ENCODE peak calls at places on chromosome 11, in six cellular contexts. One of them, this sample, is unnamed.

GRCh38 chr11:94060401-94060800 is 39.2 kb downstream of the HEPHL1 start:
- DNase-seq in cardiac fibroblast: no peak
- DNase-seq in DND-41: no peak
- DNase-seq in GM23248: peak
- DNase-seq in fibroblast of pulmonary artery: no peak
- DNase-seq in HL-60: no peak
- DNase-seq in this sample: no peak

GRCh38 chr11:36018967-36019596 is 75.2 kb downstream of the LDLRAD3 start:
- DNase-seq in cardiac fibroblast: no peak
- DNase-seq in GM23248: no peak
- DNase-seq in HL-60: no peak
- DNase-seq in fibroblast of pulmonary artery: no peak
- DNase-seq in DND-41: no peak
- DNase-seq in this sample: no peak

GRCh38 chr11:35083181-35084061 is 55.5 kb upstream of the CD44 start:
- DNase-seq in DND-41: no peak
- DNase-seq in fibroblast of pulmonary artery: peak
- DNase-seq in GM23248: peak
- DNase-seq in HL-60: peak
- DNase-seq in cardiac fibroblast: peak
- DNase-seq in this sample: peak

GRCh38 chr11:46948378-46949131 is 12.0 kb downstream of the CSTPP1 start:
- DNase-seq in GM23248: peak
- DNase-seq in fibroblast of pulmonary artery: peak
- DNase-seq in HL-60: no peak
- DNase-seq in DND-41: no peak
- DNase-seq in cardiac fibroblast: peak
- DNase-seq in this sample: no peak

GRCh38 chr11:69156673-69157155 is 979 bp downstream of the SMIM38 start:
- DNase-seq in fibroblast of pulmonary artery: peak
- DNase-seq in GM23248: peak
- DNase-seq in DND-41: no peak
- DNase-seq in cardiac fibroblast: peak
- DNase-seq in HL-60: no peak
- DNase-seq in this sample: no peak

GRCh38 chr11:74462009-74462408 is 5.3 kb downstream of the KCNE3 start:
- DNase-seq in fibroblast of pulmonary artery: peak
- DNase-seq in HL-60: peak
- DNase-seq in DND-41: no peak
- DNase-seq in GM23248: peak
- DNase-seq in cardiac fibroblast: peak
- DNase-seq in this sample: no peak

GRCh38 chr11:94639901-94640721 is 72.9 kb downstream of the PIWIL4 start:
- DNase-seq in fibroblast of pulmonary artery: no peak
- DNase-seq in DND-41: no peak
- DNase-seq in HL-60: no peak
- DNase-seq in cardiac fibroblast: no peak
- DNase-seq in GM23248: no peak
- DNase-seq in this sample: no peak

GRCh38 chr11:44681698-44682097 is 45.1 kb upstream of the TSPAN18 start:
- DNase-seq in GM23248: peak
- DNase-seq in HL-60: no peak
- DNase-seq in DND-41: no peak
- DNase-seq in cardiac fibroblast: peak
- DNase-seq in fibroblast of pulmonary artery: peak
- DNase-seq in this sample: no peak

GRCh38 chr11:44866301-44866700 is 84.4 kb downstream of the TP53I11 start:
- DNase-seq in fibroblast of pulmonary artery: no peak
- DNase-seq in GM23248: no peak
- DNase-seq in cardiac fibroblast: no peak
- DNase-seq in DND-41: no peak
- DNase-seq in HL-60: no peak
- DNase-seq in this sample: no peak

GRCh38 chr11:94948070-94948617 is 25.2 kb downstream of the CWC15 start:
- DNase-seq in cardiac fibroblast: peak
- DNase-seq in GM23248: peak
- DNase-seq in HL-60: no peak
- DNase-seq in DND-41: no peak
- DNase-seq in fibroblast of pulmonary artery: peak
- DNase-seq in this sample: no peak

GRCh38 chr11:134447696-134448095 is 35.7 kb upstream of the B3GAT1 start:
- DNase-seq in fibroblast of pulmonary artery: no peak
- DNase-seq in cardiac fibroblast: no peak
- DNase-seq in DND-41: no peak
- DNase-seq in HL-60: no peak
- DNase-seq in GM23248: no peak
- DNase-seq in this sample: no peak

GRCh38 chr11:27201454-27202302 is 161.1 kb downstream of the BBOX1 start:
- DNase-seq in GM23248: peak
- DNase-seq in HL-60: no peak
- DNase-seq in cardiac fibroblast: peak
- DNase-seq in DND-41: no peak
- DNase-seq in fibroblast of pulmonary artery: peak
- DNase-seq in this sample: no peak

GRCh38 chr11:126105748-126106080 is 43.0 kb upstream of the CDON start:
- DNase-seq in HL-60: no peak
- DNase-seq in DND-41: no peak
- DNase-seq in fibroblast of pulmonary artery: no peak
- DNase-seq in GM23248: no peak
- DNase-seq in cardiac fibroblast: no peak
- DNase-seq in this sample: no peak
- H3K4me3 ChIP-seq in HL-60: no peak
- H3K4me3 ChIP-seq in DND-41: no peak
- H3K4me3 ChIP-seq in fibroblast of pulmonary artery: no peak
- H3K4me3 ChIP-seq in GM23248: no peak
- H3K4me3 ChIP-seq in cardiac fibroblast: no peak
- H3K4me3 ChIP-seq in this sample: no peak

GRCh38 chr11:68012843-68013610 is 2.9 kb downstream of the ALDH3B1 start:
- DNase-seq in cardiac fibroblast: peak
- DNase-seq in fibroblast of pulmonary artery: peak
- DNase-seq in GM23248: peak
- DNase-seq in HL-60: no peak
- DNase-seq in DND-41: no peak
- DNase-seq in this sample: no peak

GRCh38 chr11:68010058-68011041 is at the start of gene ALDH3B1:
- DNase-seq in fibroblast of pulmonary artery: peak
- DNase-seq in DND-41: no peak
- DNase-seq in cardiac fibroblast: peak
- DNase-seq in GM23248: peak
- DNase-seq in HL-60: peak
- DNase-seq in this sample: peak

GRCh38 chr11:68012044-68012842 is 2.1 kb downstream of the ALDH3B1 start:
- DNase-seq in cardiac fibroblast: no peak
- DNase-seq in DND-41: no peak
- DNase-seq in fibroblast of pulmonary artery: no peak
- DNase-seq in GM23248: no peak
- DNase-seq in HL-60: peak
- DNase-seq in this sample: no peak

GRCh38 chr11:68009391-68010000 is 631 bp upstream of the ALDH3B1 start:
- DNase-seq in DND-41: no peak
- DNase-seq in HL-60: peak
- DNase-seq in cardiac fibroblast: peak
- DNase-seq in GM23248: peak
- DNase-seq in fibroblast of pulmonary artery: peak
- DNase-seq in this sample: no peak

DNA sequence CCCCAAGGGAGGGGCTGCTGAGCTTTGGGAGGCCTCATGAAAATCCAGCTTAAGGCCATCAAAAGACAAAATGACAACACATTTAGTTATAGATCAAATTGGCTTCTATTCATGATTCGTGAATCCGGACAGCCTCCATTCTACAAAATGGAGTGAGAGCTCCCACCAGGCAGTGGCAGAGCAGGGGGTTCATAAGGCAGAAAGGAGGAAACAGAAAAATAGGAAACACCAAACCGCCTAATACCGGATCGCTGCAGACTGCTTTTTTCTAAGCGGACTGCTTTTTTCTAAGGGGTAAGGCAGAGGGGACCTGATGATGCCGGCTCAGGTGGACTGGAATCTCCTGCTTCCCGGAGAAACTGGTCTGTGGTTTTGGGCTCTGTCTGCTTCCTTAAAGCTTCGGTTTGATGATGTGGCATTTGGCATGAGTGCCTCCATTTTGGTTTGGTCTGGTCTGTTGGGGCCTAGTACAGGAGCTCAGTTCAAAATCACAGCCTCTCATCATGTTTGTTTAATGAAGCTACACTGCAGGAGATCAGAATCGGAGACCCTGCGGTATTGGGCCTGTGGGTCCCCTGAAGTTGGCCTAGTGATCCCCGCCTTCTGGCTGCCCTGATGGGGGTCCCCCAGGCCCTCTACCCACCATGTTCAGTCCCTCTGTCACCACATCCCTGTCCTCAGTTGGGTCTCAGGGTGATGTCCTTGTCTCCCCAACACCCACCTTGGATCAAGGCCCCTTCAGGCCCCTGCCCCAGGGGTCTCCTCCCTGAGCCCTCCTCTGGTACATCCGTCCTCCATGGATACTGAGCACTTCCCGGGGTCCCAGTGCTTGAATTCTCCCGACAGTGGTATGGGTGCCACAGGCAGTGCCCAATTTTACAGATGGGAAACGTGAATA is 1.2 kb downstream of the ALDH3B1 start:
- DNase-seq in GM23248: no peak
- DNase-seq in cardiac fibroblast: no peak
- DNase-seq in fibroblast of pulmonary artery: no peak
- DNase-seq in HL-60: peak
- DNase-seq in DND-41: no peak
- DNase-seq in this sample: no peak
- H3K4me3 ChIP-seq in GM23248: peak
- H3K4me3 ChIP-seq in cardiac fibroblast: peak
- H3K4me3 ChIP-seq in fibroblast of pulmonary artery: peak
- H3K4me3 ChIP-seq in HL-60: peak
- H3K4me3 ChIP-seq in DND-41: no peak
- H3K4me3 ChIP-seq in this sample: no peak

DNA sequence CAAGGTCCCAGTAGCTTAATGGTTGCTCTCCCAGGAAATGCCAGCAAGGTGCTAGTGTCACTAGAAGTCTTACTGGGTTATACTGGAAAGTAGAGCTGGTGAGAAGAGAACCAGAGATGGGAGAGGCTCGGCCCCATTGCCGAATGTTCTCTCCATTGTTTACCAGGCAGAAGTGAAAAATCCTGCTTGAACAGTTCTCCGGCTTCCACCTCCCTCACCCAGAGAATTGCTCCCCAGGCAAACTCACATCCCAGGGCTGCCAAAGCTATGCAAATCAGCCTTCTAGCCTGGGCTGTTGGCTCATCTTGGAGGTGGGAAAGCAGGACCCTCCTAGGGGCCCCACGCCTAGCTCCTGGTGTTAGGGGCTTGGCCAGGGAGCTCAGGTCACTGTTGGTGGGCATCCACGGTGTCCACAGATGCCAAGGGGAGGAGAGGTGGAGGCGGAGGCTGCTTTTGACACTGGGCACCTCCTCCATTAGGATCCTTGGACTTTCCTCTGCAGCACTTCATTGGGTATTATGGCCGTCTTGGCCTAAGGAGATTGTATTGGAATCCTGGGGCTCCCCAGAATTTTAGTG is 20.1 kb downstream of the POU2F3 start:
- DNase-seq in DND-41: no peak
- DNase-seq in fibroblast of pulmonary artery: no peak
- DNase-seq in GM23248: no peak
- DNase-seq in HL-60: no peak
- DNase-seq in cardiac fibroblast: no peak
- DNase-seq in this sample: no peak
- H3K4me3 ChIP-seq in DND-41: no peak
- H3K4me3 ChIP-seq in fibroblast of pulmonary artery: no peak
- H3K4me3 ChIP-seq in GM23248: no peak
- H3K4me3 ChIP-seq in HL-60: no peak
- H3K4me3 ChIP-seq in cardiac fibroblast: no peak
- H3K4me3 ChIP-seq in this sample: no peak

GRCh38 chr11:111977141-111978027 is 40.2 kb downstream of the DIXDC1 start:
- DNase-seq in cardiac fibroblast: peak
- DNase-seq in GM23248: peak
- DNase-seq in HL-60: no peak
- DNase-seq in fibroblast of pulmonary artery: peak
- DNase-seq in DND-41: no peak
- DNase-seq in this sample: peak
- H3K4me3 ChIP-seq in cardiac fibroblast: peak
- H3K4me3 ChIP-seq in GM23248: peak
- H3K4me3 ChIP-seq in HL-60: no peak
- H3K4me3 ChIP-seq in fibroblast of pulmonary artery: peak
- H3K4me3 ChIP-seq in DND-41: no peak
- H3K4me3 ChIP-seq in this sample: peak

This sample was measured in naive thymus-derived CD4-positive, alpha-beta T cell.